ENCODE peak calls at places on chromosomes 5 and 9, in seven cellular contexts. J is SK-N-SH, G is A549, I is HCT116, P is K562, Z is GM12878, M is HepG2. Y is an unnamed sample. For H3K9me3, the result is how much of the 10 kb centered on the place peaks cover.

GRCh38 chr9:37840560-37841194 is 40.1 kb downstream of the DCAF10 start:
- DNase-seq in J (no peak), G (no peak), I (peak), P (peak), Z (no peak), M (no peak), Y (peak)

GRCh38 chr9:14563902-14564578 is 129.2 kb downstream of the ZDHHC21 start:
- DNase-seq in J (no peak), G (no peak), I (no peak), P (no peak), Z (no peak), M (peak), Y (no peak)

GRCh38 chr5:107231191-107231590 is 439.5 kb downstream of the EFNA5 start:
- DNase-seq in J (no peak), G (no peak), I (no peak), P (no peak), Z (no peak), M (no peak), Y (no peak)

GRCh38 chr5:178113141-178113787 is at the start of gene N4BP3:
- DNase-seq in J (peak), G (peak), I (peak), P (peak), Z (no peak), M (no peak), Y (no peak)

GRCh38 chr9:116456490-116457088 is 230.5 kb upstream of the TRIM32 start:
- DNase-seq in J (no peak), G (no peak), I (no peak), P (no peak), Z (no peak), M (no peak), Y (no peak)

GRCh38 chr5:144332265-144332664 is 161.6 kb downstream of the KCTD16 start:
- DNase-seq in J (no peak), G (no peak), I (no peak), P (no peak), Z (no peak), M (no peak), Y (no peak)

GRCh38 chr5:170413897-170414296 is 24.7 kb upstream of the KCNMB1 start:
- DNase-seq in J (no peak), G (no peak), I (no peak), P (no peak), Z (no peak), M (no peak), Y (no peak)

GRCh38 chr9:137461663-137462395 is 2.7 kb upstream of the NSMF start:
- DNase-seq in J (no peak), G (peak), I (peak), P (peak), Z (peak), M (no peak), Y (no peak)

GRCh38 chr9:107807183-107807582 is 317.6 kb upstream of the KLF4 start:
- DNase-seq in J (no peak), G (no peak), I (no peak), P (no peak), Z (no peak), M (no peak), Y (no peak)

GRCh38 chr5:168446987-168447386 is 39.3 kb upstream of the RARS1 start:
- DNase-seq in J (no peak), G (no peak), I (no peak), P (no peak), Z (no peak), M (no peak), Y (no peak)

GRCh38 chr5:16573401-16573800 is 43.4 kb downstream of the RETREG1 start:
- DNase-seq in J (no peak), G (no peak), I (no peak), P (no peak), Z (no peak), M (peak), Y (no peak)

DNA sequence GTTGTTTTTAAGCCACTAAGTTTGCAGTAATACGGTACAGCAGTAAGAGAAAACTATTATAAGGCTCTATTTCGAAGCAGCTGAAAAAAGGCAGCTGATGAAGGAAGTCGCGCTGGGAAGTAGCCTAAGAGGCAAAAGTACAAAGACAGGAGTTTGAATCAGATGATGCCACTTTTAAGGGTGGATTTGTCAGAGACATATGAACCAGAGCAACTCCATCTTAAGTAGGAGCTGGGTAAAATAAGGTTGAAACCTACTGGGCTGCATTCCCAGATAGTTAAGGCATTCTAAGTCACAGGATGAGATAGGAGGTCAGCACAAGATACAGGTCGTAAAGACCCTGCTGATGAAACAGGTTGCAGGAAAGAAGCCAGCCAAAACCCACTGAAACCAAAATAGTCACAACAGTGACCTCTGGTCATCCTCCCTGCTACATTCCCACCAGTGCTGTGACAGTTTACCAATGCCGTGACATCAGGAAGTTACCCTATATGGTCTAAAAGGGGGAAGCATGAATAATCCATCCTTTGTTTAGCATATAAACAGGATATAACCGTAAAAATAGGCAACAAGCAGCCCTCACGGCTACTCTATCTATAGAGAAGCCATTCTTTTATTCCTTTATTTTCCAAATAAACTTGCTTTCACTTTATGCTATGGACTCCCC is 91.8 kb upstream of the PRSS3 start:
- DNase-seq in J (no peak), G (no peak), I (no peak), P (no peak), Z (no peak), M (no peak), Y (no peak)
- H3K9me3 ChIP-seq in J (under half), G (under half), I (under half), P (under half), Z (under half), M (under half), Y (under half)

GRCh38 chr9:122090287-122090883 is 2.7 kb downstream of the TTLL11 start:
- DNase-seq in J (no peak), G (no peak), I (no peak), P (no peak), Z (no peak), M (peak), Y (no peak)
- TF ChIP-seq REST in J (no peak), G (no peak), I (no peak), P (no peak), Z (no peak), M (no peak), Y (no peak)

DNA sequence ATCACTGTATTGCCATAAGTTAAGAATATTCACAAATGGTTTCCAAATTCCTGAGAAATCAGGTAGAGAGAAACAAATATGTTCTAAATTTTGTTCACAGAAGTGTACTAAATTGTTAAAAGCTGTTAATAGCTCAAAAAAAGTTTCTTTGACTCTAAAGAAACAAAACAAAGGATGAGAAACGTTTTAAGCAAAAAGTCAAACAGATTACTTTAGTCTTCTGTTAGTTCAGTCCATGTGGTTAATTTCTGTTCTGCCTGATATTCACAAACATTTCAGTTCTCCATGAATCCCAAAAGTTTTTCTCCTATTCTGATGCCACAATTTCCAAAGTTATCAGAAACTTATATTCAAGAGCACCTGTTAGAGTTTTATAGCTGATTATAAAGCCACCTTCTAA is 7.7 kb upstream of the FANCC start:
- DNase-seq in J (no peak), G (no peak), I (no peak), P (no peak), Z (no peak), M (no peak), Y (no peak)
- H3K9me3 ChIP-seq in J (under half), G (under half), I (under half), P (under half), Z (under half), M (under half), Y (under half)

DNA sequence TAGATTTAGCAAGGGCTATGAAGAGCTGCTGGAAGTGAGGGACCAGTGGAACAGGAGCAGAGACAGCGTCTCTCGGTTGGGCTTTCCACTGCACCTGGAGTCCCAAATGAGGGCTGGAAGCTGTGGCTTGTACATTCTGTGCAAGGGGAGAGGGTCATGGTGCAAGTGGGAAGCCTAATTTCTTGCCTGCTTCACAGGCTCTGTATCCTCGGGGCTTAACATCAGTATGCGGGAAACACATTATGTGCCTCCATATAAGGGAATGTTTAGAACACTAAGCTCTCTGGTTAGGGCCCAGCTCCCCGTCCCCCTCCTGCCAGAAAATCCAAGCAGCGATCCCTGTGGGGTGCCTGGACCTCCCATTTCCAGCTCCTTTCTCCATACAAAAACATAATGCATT is 89.0 kb upstream of the NIPAL4 start:
- DNase-seq in J (no peak), G (no peak), I (no peak), P (no peak), Z (no peak), M (no peak), Y (no peak)
- TF ChIP-seq REST in J (no peak), G (no peak), I (no peak), P (no peak), Z (no peak), M (no peak), Y (no peak)

DNA sequence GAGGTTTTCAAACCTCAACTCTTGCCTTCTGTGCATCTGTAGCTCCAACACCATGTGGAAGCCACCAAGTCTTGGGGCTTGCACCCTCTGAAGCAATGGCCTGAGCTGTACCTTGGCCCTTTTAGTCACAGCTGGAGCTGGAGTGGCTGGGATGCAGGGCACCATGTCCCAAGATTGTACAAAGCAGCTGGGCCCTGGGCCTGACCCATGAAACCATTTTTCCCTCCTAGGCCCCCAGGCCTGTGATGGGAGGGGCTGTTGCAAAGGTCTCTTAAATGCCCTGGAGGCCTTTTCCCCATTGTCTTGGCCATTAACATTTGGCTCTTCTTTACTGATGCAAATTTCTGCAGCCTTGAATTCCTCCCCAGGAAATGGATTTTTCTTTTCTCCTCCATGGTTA is 11.8 kb upstream of the ENTREP1 start:
- DNase-seq in J (no peak), G (no peak), I (no peak), P (no peak), Z (no peak), M (no peak), Y (no peak)
- H3K9me3 ChIP-seq in J (under half), G (under half), I (under half), P (under half), Z (under half), M (under half), Y (under half)